ENCODE peak calls at places on chromosomes 7 and 10, in six cellular contexts. One of them, this sample, is unnamed.

GRCh38 chr7:131897016-131897789 is 340.8 kb upstream of the PODXL start:
- DNase-seq in KBM-7: no peak
- DNase-seq in foreskin melanocyte: no peak
- DNase-seq in activated CD8-positive, alpha-beta memory T cell treated with anti-CD3 and anti-CD28 coated beads for 24 hours: no peak
- DNase-seq in brain microvascular endothelial cell: peak; percentile 32
- DNase-seq in substantia nigra: no peak
- DNase-seq in this sample: peak; percentile 74

GRCh38 chr7:3835102-3835501 is 534.0 kb downstream of the SDK1 start:
- DNase-seq in KBM-7: no peak
- DNase-seq in foreskin melanocyte: no peak
- DNase-seq in activated CD8-positive, alpha-beta memory T cell treated with anti-CD3 and anti-CD28 coated beads for 24 hours: no peak
- DNase-seq in brain microvascular endothelial cell: peak; percentile 2
- DNase-seq in substantia nigra: no peak
- DNase-seq in this sample: no peak

GRCh38 chr7:91551377-91552175 is 287.3 kb downstream of the FZD1 start:
- DNase-seq in KBM-7: no peak
- DNase-seq in foreskin melanocyte: peak; percentile 3
- DNase-seq in activated CD8-positive, alpha-beta memory T cell treated with anti-CD3 and anti-CD28 coated beads for 24 hours: no peak
- DNase-seq in brain microvascular endothelial cell: no peak
- DNase-seq in substantia nigra: no peak
- DNase-seq in this sample: no peak

GRCh38 chr10:59741048-59741447 is 12.2 kb downstream of the MRLN start:
- DNase-seq in KBM-7: no peak
- DNase-seq in foreskin melanocyte: no peak
- DNase-seq in activated CD8-positive, alpha-beta memory T cell treated with anti-CD3 and anti-CD28 coated beads for 24 hours: no peak
- DNase-seq in brain microvascular endothelial cell: no peak
- DNase-seq in substantia nigra: no peak
- DNase-seq in this sample: no peak

GRCh38 chr7:91959023-91959422 is 18.4 kb downstream of the AKAP9 start:
- DNase-seq in KBM-7: no peak
- DNase-seq in foreskin melanocyte: no peak
- DNase-seq in activated CD8-positive, alpha-beta memory T cell treated with anti-CD3 and anti-CD28 coated beads for 24 hours: no peak
- DNase-seq in brain microvascular endothelial cell: no peak
- DNase-seq in substantia nigra: no peak
- DNase-seq in this sample: no peak

GRCh38 chr7:94276797-94277196 is 117.9 kb upstream of the COL1A2 start:
- DNase-seq in KBM-7: no peak
- DNase-seq in foreskin melanocyte: peak; percentile 52
- DNase-seq in activated CD8-positive, alpha-beta memory T cell treated with anti-CD3 and anti-CD28 coated beads for 24 hours: no peak
- DNase-seq in brain microvascular endothelial cell: no peak
- DNase-seq in substantia nigra: no peak
- DNase-seq in this sample: peak; percentile 35

GRCh38 chr10:74683621-74684114 is 142.7 kb upstream of the KAT6B start:
- DNase-seq in KBM-7: no peak
- DNase-seq in foreskin melanocyte: no peak
- DNase-seq in activated CD8-positive, alpha-beta memory T cell treated with anti-CD3 and anti-CD28 coated beads for 24 hours: no peak
- DNase-seq in brain microvascular endothelial cell: no peak
- DNase-seq in substantia nigra: no peak
- DNase-seq in this sample: no peak

GRCh38 chr10:93999401-93999851 is 5.7 kb downstream of the PLCE1 start:
- DNase-seq in KBM-7: no peak
- DNase-seq in foreskin melanocyte: no peak
- DNase-seq in activated CD8-positive, alpha-beta memory T cell treated with anti-CD3 and anti-CD28 coated beads for 24 hours: no peak
- DNase-seq in brain microvascular endothelial cell: peak; percentile 47
- DNase-seq in substantia nigra: no peak
- DNase-seq in this sample: peak; percentile 74

GRCh38 chr7:149355390-149356048 is 93.5 kb downstream of the ZNF783 start:
- DNase-seq in KBM-7: peak; percentile 10
- DNase-seq in foreskin melanocyte: no peak
- DNase-seq in activated CD8-positive, alpha-beta memory T cell treated with anti-CD3 and anti-CD28 coated beads for 24 hours: no peak
- DNase-seq in brain microvascular endothelial cell: peak; percentile 9
- DNase-seq in substantia nigra: no peak
- DNase-seq in this sample: no peak